ENCODE peak calls at places on chromosomes 3 and 15, in five cellular contexts. M is endothelial cell of umbilical vein; L is WERI-Rb-1; Z is CD8-positive, alpha-beta T cell; O is neural crest cell. Q is an unnamed sample.

GRCh38 chr15:58260911-58261267 is 122.7 kb downstream of the AQP9 start:
- DNase-seq in M (no peak), L (no peak), Z (no peak), O (no peak), Q (no peak)

GRCh38 chr15:92001307-92001706 is 147.8 kb downstream of the SLCO3A1 start:
- DNase-seq in M (no peak), L (no peak), Z (no peak), O (no peak), Q (no peak)

GRCh38 chr3:170839518-170840100 is 30.4 kb downstream of the RPL22L1 start:
- DNase-seq in M (no peak), L (no peak), Z (no peak), O (no peak), Q (no peak)

GRCh38 chr15:68561901-68562300 is 16.9 kb upstream of the CORO2B start:
- DNase-seq in M (no peak), L (no peak), Z (no peak), O (no peak), Q (peak)

GRCh38 chr15:78384651-78385050 is 44.5 kb downstream of the CRABP1 start:
- DNase-seq in M (no peak), L (no peak), Z (no peak), O (no peak), Q (no peak)

GRCh38 chr3:53902067-53902466 is 10.4 kb upstream of the SELENOK start:
- DNase-seq in M (no peak), L (no peak), Z (no peak), O (no peak), Q (no peak)

GRCh38 chr3:187807086-187807862 is 62.0 kb upstream of the BCL6 start:
- DNase-seq in M (no peak), L (no peak), Z (no peak), O (no peak), Q (no peak)

GRCh38 chr3:149376728-149377407 is 581 bp downstream of the TM4SF1 start:
- DNase-seq in M (peak), L (no peak), Z (no peak), O (no peak), Q (no peak)

GRCh38 chr15:99961011-99961441 is 227.8 kb upstream of the LYSMD4 start:
- DNase-seq in M (no peak), L (no peak), Z (no peak), O (no peak), Q (no peak)
- TF ChIP-seq CTCF in M (no peak), L (peak), Z (no peak), O (peak), Q (peak)

GRCh38 chr15:84638103-84638502 is 16.0 kb downstream of the WDR73 start:
- DNase-seq in M (no peak), L (peak), Z (no peak), O (no peak), Q (no peak)
- TF ChIP-seq CTCF in M (no peak), L (no peak), Z (no peak), O (no peak), Q (no peak)

DNA sequence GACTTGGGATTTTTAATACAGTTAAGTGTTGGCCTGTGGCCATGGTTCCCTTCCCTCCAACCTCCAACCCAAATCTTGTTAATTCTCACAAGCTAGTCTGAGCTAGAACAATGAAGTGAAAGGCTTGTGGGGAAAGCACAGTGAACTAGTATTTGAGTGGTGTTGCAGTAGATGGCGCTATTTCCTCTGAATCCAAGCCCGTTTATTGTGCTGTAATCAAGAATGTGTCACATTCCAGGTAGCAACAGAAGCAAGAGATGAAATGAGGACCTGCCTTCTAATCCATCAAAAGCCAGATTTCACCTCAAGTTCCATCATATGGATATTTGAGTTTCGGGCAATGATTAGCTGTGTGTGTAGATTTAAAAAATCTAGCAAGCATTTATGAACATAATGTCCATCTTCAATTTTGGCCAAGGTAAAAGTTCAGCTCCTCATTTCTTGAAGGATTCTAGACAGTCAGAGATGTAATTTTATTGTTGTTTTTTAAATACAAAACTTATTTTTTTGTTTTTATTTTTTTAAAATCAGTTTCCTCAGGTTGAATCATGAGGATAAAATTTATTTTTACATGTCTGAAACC is 160.7 kb downstream of the SQOR start:
- DNase-seq in M (peak), L (peak), Z (no peak), O (peak), Q (no peak)
- TF ChIP-seq CTCF in M (peak), L (peak), Z (no peak), O (peak), Q (peak)

DNA sequence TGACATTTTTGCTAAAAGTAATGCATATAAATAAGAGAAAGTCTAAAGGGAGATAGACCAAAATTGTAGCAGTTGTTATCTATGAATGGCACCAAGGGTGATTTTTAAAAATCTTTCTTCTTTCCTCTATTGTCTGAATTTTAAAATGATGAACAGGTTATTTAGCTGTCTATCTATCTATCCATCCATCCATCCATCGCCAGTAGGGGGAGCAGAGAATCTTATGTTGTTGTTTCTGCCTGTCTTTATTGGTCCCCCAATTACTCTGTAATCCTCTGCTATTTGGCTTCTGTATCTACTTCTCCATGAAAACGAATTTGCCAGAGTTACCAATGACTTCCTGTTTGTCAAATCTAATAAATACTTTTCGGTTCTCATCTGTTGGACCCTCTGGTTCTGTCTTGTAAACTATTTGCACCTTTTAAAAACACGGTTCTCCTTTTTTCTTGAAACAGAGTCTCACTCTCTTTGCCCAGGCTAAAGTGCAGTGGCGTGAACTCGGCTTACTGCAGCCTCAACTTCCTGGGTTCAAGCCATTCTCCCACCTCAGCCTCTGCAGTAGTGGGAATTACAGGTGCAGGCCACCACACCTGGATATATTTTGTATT is 86.0 kb downstream of the ECT2 start:
- DNase-seq in M (peak), L (peak), Z (no peak), O (peak), Q (peak)
- TF ChIP-seq CTCF in M (peak), L (peak), Z (no peak), O (peak), Q (peak)

Q was measured in glutamatergic neuron.